ENCODE peak calls at places on chromosomes 7 and 10, in six cellular contexts. G, V, X, N, W and J are unnamed samples.

GRCh38 chr7:48389977-48390376 is 218.7 kb downstream of the ABCA13 start:
- DNase-seq in N (peak), V (no peak), G (no peak), W (peak), X (no peak), J (no peak)

GRCh38 chr7:133873631-133874030 is 253.5 kb upstream of the LRGUK start:
- DNase-seq in G (no peak), N (peak), X (peak), V (no peak), W (peak), J (no peak)

GRCh38 chr10:18279202-18279601 is 139.0 kb downstream of the CACNB2 start:
- DNase-seq in X (no peak), V (no peak), W (peak), G (no peak), N (peak), J (no peak)

GRCh38 chr7:36606442-36607205 is 117.7 kb downstream of the AOAH start:
- DNase-seq in V (no peak), N (no peak), G (no peak), X (no peak), W (no peak), J (no peak)

GRCh38 chr7:46838463-46838862 is 743.4 kb downstream of the TNS3 start:
- DNase-seq in G (no peak), X (no peak), V (no peak), W (no peak), N (no peak), J (no peak)

GRCh38 chr10:104630731-104631130 is 10.4 kb upstream of the SORCS3 start:
- DNase-seq in V (no peak), X (no peak), G (no peak), W (no peak), N (no peak), J (no peak)

GRCh38 chr10:58070964-58071363 is 196.7 kb downstream of the IPMK start:
- DNase-seq in W (no peak), G (no peak), V (no peak), X (no peak), N (no peak), J (no peak)

GRCh38 chr7:139124084-139124914 is 14.8 kb upstream of the ZC3HAV1 start:
- DNase-seq in N (no peak), G (no peak), W (no peak), X (no peak), V (peak), J (no peak)

GRCh38 chr7:32034052-32034451 is 36.2 kb downstream of the PDE1C start:
- DNase-seq in X (no peak), N (no peak), G (no peak), V (no peak), W (no peak), J (no peak)

GRCh38 chr10:131885391-131886165 is 15.2 kb upstream of the PPP2R2D start:
- DNase-seq in V (peak), G (peak), W (peak), X (peak), N (peak), J (peak)

GRCh38 chr7:6395898-6396582 is 51.7 kb downstream of the DAGLB start:
- DNase-seq in X (no peak), W (no peak), N (no peak), G (peak), V (no peak), J (no peak)

DNA sequence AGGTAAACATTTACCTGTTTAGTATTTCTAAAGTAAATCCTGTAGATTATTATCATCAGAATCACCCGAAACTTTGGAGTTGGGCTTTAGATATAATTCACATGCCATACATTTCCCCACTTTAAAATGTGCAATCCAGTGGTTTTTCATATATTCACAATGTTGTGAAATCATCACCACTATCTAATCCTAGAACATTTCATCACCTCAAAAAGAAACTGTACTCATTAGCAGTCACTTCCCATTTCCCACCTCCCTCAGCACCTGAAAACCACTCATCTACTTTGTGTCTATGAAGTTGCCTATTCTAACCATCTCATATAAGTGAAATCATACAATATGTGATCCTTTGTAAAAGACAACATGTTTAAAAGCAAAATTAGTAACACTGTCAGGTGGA is 182.6 kb downstream of the FZD1 start:
- DNase-seq in V (no peak), G (no peak), W (no peak), X (no peak), N (no peak), J (no peak)
- H3K4me3 ChIP-seq in V (no peak), G (no peak), W (no peak), X (no peak), N (no peak), J (no peak)

DNA sequence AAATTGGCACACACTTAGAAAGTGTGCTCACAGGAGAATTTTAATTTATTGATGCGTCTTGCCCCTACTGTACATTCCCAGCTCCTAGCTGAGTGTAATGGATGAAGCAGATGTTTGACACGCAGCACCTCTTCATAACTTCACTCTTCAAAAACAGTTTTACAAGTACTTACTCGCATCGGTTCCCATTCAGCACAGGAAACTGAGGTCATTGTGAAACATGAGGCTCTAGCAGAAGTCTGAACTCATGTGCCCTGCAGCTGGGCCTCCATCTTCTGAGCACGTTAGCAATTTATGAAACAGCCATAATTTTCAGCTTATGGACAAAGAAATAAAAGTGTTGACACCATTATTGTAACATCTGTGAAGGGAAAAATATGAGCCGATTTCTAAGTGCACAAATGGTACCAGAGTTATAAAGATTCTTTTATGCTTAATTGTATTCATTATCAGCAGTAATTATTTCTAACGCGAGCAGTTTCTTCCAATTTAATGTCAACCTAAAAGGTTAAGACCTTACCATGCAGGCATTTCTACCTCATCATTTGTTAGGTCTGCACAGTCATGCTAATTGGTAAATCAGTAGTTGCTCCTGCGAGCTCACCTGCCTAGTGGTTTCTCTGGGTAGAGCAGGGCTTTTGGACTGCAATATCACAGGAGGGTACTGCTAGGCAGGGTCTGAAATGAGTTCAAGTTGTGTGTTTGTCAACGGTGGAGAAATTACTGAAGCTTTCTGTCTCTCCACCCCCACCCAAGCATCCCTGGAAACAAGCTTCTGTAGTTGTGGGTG is 558.7 kb upstream of the MGMT start:
- DNase-seq in X (no peak), G (no peak), W (no peak), V (no peak), N (no peak), J (no peak)
- TF ChIP-seq CTCF in X (no peak), G (no peak), W (no peak), V (no peak), N (no peak), J (no peak)

GRCh38 chr10:69407621-69408301 is 9.0 kb downstream of the TACR2 start:
- DNase-seq in N (no peak), X (peak), W (no peak), V (no peak), G (no peak), J (no peak)
- H3K4me3 ChIP-seq in N (no peak), X (no peak), W (no peak), V (no peak), G (no peak), J (peak)

GRCh38 chr10:69232252-69232651 is 12.1 kb downstream of the HKDC1 start:
- DNase-seq in X (no peak), G (peak), N (peak), W (peak), V (no peak), J (no peak)
- TF ChIP-seq CTCF in X (no peak), G (no peak), N (peak), W (peak), V (no peak), J (no peak)

GRCh38 chr10:16699435-16699834 is 117.8 kb downstream of the RSU1 start:
- DNase-seq in V (no peak), X (no peak), W (no peak), N (no peak), G (no peak), J (no peak)

GRCh38 chr10:16698457-16698856 is 118.8 kb downstream of the RSU1 start:
- DNase-seq in N (no peak), G (no peak), W (no peak), X (no peak), V (no peak), J (no peak)

DNA sequence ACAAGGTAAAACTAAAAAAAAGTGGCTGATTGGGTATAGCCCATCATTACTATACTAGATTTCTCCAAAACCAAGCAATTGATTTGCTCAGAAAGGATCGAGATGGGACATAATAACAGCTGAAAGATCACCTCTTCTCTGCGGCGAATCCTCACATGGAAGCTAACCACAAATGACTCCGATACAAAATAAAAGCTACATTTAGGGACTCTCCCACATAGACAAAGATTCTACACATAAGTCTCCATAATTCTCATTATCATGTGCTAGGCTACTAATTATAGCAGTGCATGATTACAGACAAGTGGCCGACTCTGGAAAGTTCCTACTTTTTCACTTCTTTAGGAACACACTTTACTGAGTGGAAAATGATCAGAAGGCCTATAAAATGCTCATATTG is 116.9 kb downstream of the RSU1 start:
- DNase-seq in N (no peak), G (no peak), X (no peak), V (no peak), W (no peak), J (no peak)
- H3K4me3 ChIP-seq in N (no peak), G (no peak), X (no peak), V (no peak), W (no peak), J (no peak)

DNA sequence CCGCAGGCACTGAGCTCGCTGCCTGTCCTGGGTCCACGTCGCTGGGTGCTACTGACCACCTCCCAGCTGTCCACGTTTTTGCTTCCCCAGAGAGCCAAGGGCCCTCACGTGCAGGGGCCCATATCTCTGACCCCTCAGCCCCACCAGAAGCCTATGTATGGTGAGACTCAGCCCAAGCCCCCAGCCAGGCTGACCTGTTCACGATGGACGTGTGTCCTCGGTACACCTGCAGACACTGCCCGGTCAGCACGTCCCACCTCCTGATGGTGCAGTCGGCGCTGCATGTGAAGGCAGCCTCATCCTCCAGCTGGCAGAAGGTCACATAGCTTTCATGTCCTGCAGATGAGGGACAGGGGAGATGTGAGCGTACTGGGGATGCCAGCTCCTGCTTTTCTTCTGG is 9.9 kb downstream of the WDR86 start:
- DNase-seq in X (no peak), V (no peak), W (no peak), N (no peak), G (no peak), J (no peak)
- TF ChIP-seq CTCF in X (no peak), V (no peak), W (no peak), N (no peak), G (no peak), J (no peak)

GRCh38 chr10:61866700-61867368 is 34.7 kb upstream of the ARID5B start:
- DNase-seq in W (no peak), G (no peak), X (no peak), N (no peak), V (no peak), J (no peak)
- H3K4me3 ChIP-seq in W (no peak), G (peak), X (no peak), N (no peak), V (no peak), J (no peak)

GRCh38 chr10:123147635-123148413 is at the start of gene HMX2:
- DNase-seq in W (no peak), N (no peak), V (peak), G (no peak), X (no peak), J (no peak)
- TF ChIP-seq CTCF in W (no peak), N (no peak), V (peak), G (no peak), X (no peak), J (no peak)

GRCh38 chr7:29192811-29193210 is 1.8 kb upstream of the CHN2 start:
- DNase-seq in N (no peak), W (no peak), G (no peak), X (no peak), V (no peak), J (no peak)

GRCh38 chr7:29194206-29194593 is 375 bp upstream of the CHN2 start:
- DNase-seq in X (no peak), W (peak), N (no peak), V (no peak), G (peak), J (no peak)

GRCh38 chr7:29192284-29192683 is 2.3 kb upstream of the CHN2 start:
- DNase-seq in V (no peak), N (no peak), W (no peak), X (no peak), G (no peak), J (no peak)

GRCh38 chr7:29194594-29195417 is at the start of gene CHN2:
- DNase-seq in N (peak), V (no peak), X (peak), W (peak), G (peak), J (peak)

DNA sequence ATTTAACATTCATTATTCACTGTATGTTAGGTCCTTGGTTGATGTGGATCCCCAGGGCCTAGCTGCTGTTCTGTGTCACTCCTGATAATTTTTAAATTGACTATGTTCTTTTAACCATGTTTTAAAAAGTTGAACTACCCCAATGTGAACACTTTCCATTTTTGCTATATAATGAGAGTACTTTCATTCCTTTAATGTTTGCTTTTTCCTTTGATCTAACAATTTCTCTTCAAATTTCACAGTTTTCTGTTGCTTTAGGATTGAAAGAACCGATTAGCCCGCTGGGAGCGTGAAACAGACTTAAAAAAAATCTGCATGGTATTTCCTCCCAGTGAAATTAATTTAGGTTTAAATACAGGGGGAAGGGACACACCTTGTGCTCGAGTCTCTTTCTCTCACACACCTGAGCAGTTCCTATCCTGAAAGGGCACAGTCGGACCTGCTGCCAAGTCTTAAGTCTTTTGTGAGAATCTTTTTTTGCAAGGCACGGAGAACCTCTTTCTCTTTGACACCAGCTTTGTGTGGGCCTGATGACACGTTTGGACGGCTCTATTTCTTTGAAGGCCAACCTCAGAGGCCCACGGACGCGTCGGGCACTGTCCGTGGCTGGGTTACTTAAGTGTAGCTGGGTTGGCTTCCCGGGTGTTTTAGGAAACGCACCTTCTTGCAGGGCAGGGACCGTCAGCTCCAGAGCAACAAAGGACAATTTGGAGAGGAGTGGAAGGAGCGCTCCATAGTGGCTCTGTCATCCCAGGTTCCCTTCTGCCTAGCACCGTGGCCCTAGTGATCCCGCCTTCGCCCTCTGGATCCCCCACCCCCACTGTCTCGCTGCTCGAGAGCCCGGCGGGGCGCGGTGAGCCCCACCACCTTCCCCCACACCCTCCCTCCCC is 1.0 kb upstream of the CHN2 start:
- DNase-seq in N (no peak), X (no peak), G (no peak), W (no peak), V (no peak), J (no peak)
- H3K4me3 ChIP-seq in N (no peak), X (no peak), G (peak), W (no peak), V (no peak), J (peak)

DNA sequence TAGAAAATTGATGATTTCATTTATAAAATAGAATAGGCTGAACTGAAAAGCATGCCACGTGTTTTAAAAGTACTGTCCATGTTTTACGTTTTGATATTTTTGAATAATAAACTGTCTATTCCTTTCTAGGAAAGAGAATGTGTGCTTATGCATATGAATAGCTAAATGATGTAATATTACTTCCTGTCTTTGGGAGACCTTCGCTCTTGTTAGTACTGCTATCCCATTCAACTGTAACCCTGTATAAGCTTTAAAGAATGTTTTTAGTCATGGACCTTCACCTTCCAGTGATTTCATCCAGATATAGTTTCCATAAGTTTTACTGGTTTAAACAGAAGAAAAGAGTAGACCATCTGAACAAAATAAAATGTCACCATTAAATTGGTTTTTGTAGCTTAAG is 274.4 kb upstream of the SEMA3A start:
- DNase-seq in V (no peak), N (no peak), X (peak), W (peak), G (no peak), J (no peak)
- TF ChIP-seq CTCF in V (no peak), N (no peak), X (no peak), W (no peak), G (no peak), J (no peak)